ENCODE peak calls at places on chromosomes 1 and 21, in ten cellular contexts. A, F, E, C, M, U, J, R, P and I are unnamed samples. For H3K36me3, the result is how much of the 10 kb centered on the place peaks cover.

GRCh38 chr1:107682467-107682866 is 282.5 kb downstream of the VAV3 start:
- DNase-seq in A (no peak), F (no peak), E (no peak), C (no peak), M (no peak), U (no peak), J (no peak), R (no peak), P (no peak), I (no peak)

GRCh38 chr1:187471555-187471954 is 642.8 kb downstream of the PLA2G4A start:
- DNase-seq in A (no peak), F (no peak), E (no peak), C (no peak), M (no peak), U (peak), J (no peak), R (no peak), P (no peak), I (no peak)

GRCh38 chr1:182430263-182431068 is 19.5 kb upstream of the RGSL1 start:
- DNase-seq in A (no peak), F (no peak), E (no peak), C (no peak), M (no peak), U (peak), J (no peak), R (no peak), P (no peak), I (no peak)

GRCh38 chr1:3483801-3484444 is 29.5 kb downstream of the ARHGEF16 start:
- DNase-seq in A (peak), F (no peak), E (peak), C (no peak), M (no peak), U (no peak), J (peak), R (no peak), P (no peak), I (no peak)

GRCh38 chr21:34734696-34735095 is 65.9 kb downstream of the CLIC6 start:
- DNase-seq in A (no peak), F (no peak), E (no peak), C (no peak), M (no peak), U (no peak), J (no peak), R (no peak), P (no peak), I (no peak)

GRCh38 chr1:201546093-201546492 is 7.2 kb downstream of the NAV1 start:
- DNase-seq in A (no peak), F (no peak), E (peak), C (no peak), M (no peak), U (no peak), J (peak), R (no peak), P (no peak), I (no peak)

GRCh38 chr1:79042117-79042516 is 35.6 kb upstream of the ADGRL4 start:
- DNase-seq in A (no peak), F (no peak), E (no peak), C (no peak), M (no peak), U (peak), J (no peak), R (no peak), P (no peak), I (no peak)

GRCh38 chr1:71834570-71835441 is 447.5 kb downstream of the NEGR1 start:
- DNase-seq in A (no peak), F (no peak), E (no peak), C (no peak), M (no peak), U (no peak), J (no peak), R (peak), P (no peak), I (no peak)

GRCh38 chr1:229155472-229155871 is 115.4 kb upstream of the RAB4A start:
- DNase-seq in A (no peak), F (peak), E (no peak), C (peak), M (no peak), U (no peak), J (no peak), R (peak), P (no peak), I (no peak)

GRCh38 chr1:218869276-218869675 is 304.4 kb upstream of the LYPLAL1 start:
- DNase-seq in A (no peak), F (no peak), E (no peak), C (no peak), M (no peak), U (peak), J (no peak), R (no peak), P (no peak), I (no peak)

GRCh38 chr1:204408074-204408507 is 3.5 kb downstream of the PPP1R15B start:
- DNase-seq in A (no peak), F (no peak), E (peak), C (peak), M (no peak), U (peak), J (peak), R (peak), P (no peak), I (peak)

GRCh38 chr1:1204998-1205768 is 1.2 kb downstream of the TNFRSF18 start:
- DNase-seq in A (no peak), F (peak), E (no peak), C (peak), M (no peak), U (no peak), J (peak), R (no peak), P (no peak), I (no peak)

GRCh38 chr1:181485276-181486097 is 2.2 kb downstream of the CACNA1E start:
- DNase-seq in A (no peak), F (peak), E (peak), C (no peak), M (no peak), U (no peak), J (peak), R (no peak), P (no peak), I (no peak)

GRCh38 chr21:42521384-42521783 is 7.7 kb downstream of the SLC37A1 start:
- DNase-seq in A (no peak), F (no peak), E (no peak), C (no peak), M (no peak), U (no peak), J (no peak), R (no peak), P (no peak), I (no peak)

GRCh38 chr21:42515708-42516502 is 2.3 kb downstream of the SLC37A1 start:
- DNase-seq in A (no peak), F (no peak), E (no peak), C (no peak), M (no peak), U (no peak), J (no peak), R (no peak), P (no peak), I (no peak)

GRCh38 chr21:42518626-42519025 is 5.0 kb downstream of the SLC37A1 start:
- DNase-seq in A (no peak), F (no peak), E (no peak), C (no peak), M (no peak), U (no peak), J (no peak), R (no peak), P (no peak), I (no peak)

GRCh38 chr21:42520628-42521253 is 7.1 kb downstream of the SLC37A1 start:
- DNase-seq in A (no peak), F (peak), E (peak), C (no peak), M (no peak), U (no peak), J (peak), R (no peak), P (no peak), I (no peak)

GRCh38 chr21:42518216-42518615 is 4.6 kb downstream of the SLC37A1 start:
- DNase-seq in A (no peak), F (no peak), E (no peak), C (no peak), M (no peak), U (peak), J (no peak), R (no peak), P (no peak), I (no peak)
- H3K36me3 ChIP-seq in A (half or more), F (under half), E (under half), C (under half), M (under half), U (under half), J (under half), R (under half), P (half or more), I (under half)

GRCh38 chr1:55632058-55632457 is 416.9 kb upstream of the USP24 start:
- DNase-seq in A (no peak), F (no peak), E (no peak), C (no peak), M (no peak), U (peak), J (no peak), R (no peak), P (no peak), I (no peak)

GRCh38 chr1:55635856-55636255 is 420.7 kb upstream of the USP24 start:
- DNase-seq in A (no peak), F (no peak), E (no peak), C (no peak), M (no peak), U (peak), J (no peak), R (peak), P (no peak), I (no peak)

GRCh38 chr1:55634516-55634915 is 419.4 kb upstream of the USP24 start:
- DNase-seq in A (no peak), F (no peak), E (no peak), C (no peak), M (no peak), U (no peak), J (no peak), R (no peak), P (no peak), I (no peak)

GRCh38 chr1:55632906-55633305 is 417.7 kb upstream of the USP24 start:
- DNase-seq in A (no peak), F (no peak), E (peak), C (no peak), M (no peak), U (peak), J (no peak), R (no peak), P (no peak), I (no peak)

DNA sequence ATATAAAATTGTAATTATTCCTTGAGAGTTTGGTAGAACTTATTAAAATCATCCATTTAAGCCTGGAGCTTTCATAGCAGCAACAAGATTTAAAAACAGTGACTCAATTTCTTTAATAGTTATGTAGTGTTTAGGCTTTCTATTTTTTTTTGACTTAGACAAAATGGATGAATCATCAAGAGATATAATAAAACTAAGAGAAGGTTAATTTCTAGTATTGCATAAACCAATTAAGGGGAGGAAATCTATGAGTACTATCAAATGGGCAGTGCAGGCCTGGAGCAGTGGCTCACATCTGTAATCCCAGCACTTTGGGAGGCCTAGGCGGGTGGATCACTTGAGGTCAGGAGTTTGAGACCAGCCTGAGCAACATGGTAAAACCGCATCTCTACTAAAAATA is 416.3 kb upstream of the USP24 start:
- DNase-seq in A (no peak), F (no peak), E (no peak), C (no peak), M (no peak), U (peak), J (no peak), R (no peak), P (no peak), I (no peak)
- H3K27ac ChIP-seq in A (no peak), F (no peak), E (no peak), C (no peak), M (peak), U (peak), J (peak), R (no peak), P (peak), I (no peak)

DNA sequence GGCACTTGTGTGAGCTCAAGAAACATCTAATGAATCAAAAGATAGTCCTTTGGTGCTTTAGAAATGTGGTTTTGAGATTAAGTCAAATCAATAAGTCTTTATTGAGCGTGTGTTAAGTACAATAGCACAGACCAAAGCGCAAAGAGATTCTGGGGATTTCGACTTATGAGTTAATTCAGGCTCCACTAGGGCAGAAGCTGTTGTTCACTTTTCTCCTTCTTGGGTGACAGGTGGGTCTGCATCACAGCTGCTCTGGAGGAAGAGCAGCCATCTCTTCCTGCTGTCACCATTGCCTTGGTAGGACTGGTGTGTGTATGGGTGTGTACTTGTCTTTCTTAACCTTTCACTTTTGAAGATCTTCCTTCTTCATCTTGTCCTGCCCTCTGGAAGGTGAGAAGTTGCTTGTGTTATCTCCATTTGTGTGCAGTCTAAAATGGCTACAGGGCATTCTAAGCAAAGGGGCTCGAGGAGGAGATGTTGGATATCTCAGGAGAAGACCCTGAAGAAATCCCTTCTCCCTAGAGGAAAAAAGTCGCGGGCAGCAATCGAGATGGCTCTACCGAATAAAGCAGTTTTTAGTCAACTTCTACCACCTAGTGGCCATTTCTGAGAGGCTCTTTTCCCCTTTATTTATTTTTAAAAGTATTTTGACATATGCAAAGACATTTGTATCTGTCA is 22.9 kb upstream of the DISC1 start:
- DNase-seq in A (peak), F (no peak), E (peak), C (no peak), M (no peak), U (peak), J (peak), R (peak), P (no peak), I (peak)
- TF ChIP-seq CTCF in A (peak), F (peak), E (peak), C (peak), M (peak), U (peak), J (peak), R (peak), P (peak), I (peak)

DNA sequence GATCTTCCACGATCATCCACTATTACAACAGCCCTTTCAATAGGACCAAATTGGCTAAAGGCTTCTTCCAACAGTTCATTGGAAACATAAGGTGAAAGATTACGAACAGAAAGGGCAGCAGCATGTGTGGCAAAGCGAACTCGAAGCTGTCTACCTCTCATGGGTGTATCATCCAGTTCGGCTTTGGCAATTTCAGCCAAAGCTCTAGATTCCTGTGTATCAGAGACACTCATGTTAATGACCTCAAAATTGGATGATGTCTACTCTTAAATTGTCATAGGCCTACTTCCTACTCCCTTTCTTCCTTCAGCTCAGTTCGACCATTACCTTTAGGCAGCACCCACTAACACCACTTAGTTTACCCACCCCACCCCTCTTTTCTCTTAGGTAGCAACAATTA is 2.2 kb downstream of the SFPQ start:
- DNase-seq in A (no peak), F (no peak), E (no peak), C (no peak), M (no peak), U (peak), J (no peak), R (no peak), P (no peak), I (no peak)
- H3K36me3 ChIP-seq in A (half or more), F (under half), E (half or more), C (half or more), M (half or more), U (under half), J (half or more), R (half or more), P (half or more), I (under half)

GRCh38 chr1:111247125-111247838 is 19.8 kb downstream of the CHI3L2 start:
- DNase-seq in A (no peak), F (no peak), E (no peak), C (no peak), M (no peak), U (no peak), J (no peak), R (no peak), P (no peak), I (no peak)
- H3K27ac ChIP-seq in A (no peak), F (no peak), E (no peak), C (no peak), M (no peak), U (no peak), J (no peak), R (no peak), P (no peak), I (no peak)